ENCODE peak calls at places on chromosomes 16 and 17, in five cellular contexts. One of them, this sample, is unnamed.

GRCh38 chr17:17786998-17787397 is 49.8 kb downstream of the SREBF1 start:
- DNase-seq in naive thymus-derived CD4-positive, alpha-beta T cell: no peak
- DNase-seq in keratinocyte: no peak
- DNase-seq in pancreas: no peak
- DNase-seq in gastrocnemius medialis: no peak
- DNase-seq in this sample: no peak

GRCh38 chr16:68434654-68435210 is 13.6 kb downstream of the SMPD3 start:
- DNase-seq in naive thymus-derived CD4-positive, alpha-beta T cell: no peak
- DNase-seq in keratinocyte: no peak
- DNase-seq in pancreas: no peak
- DNase-seq in gastrocnemius medialis: no peak
- DNase-seq in this sample: no peak

GRCh38 chr17:29149431-29150064 is 30.6 kb downstream of the MYO18A start:
- DNase-seq in naive thymus-derived CD4-positive, alpha-beta T cell: no peak
- DNase-seq in keratinocyte: peak; percentile 87
- DNase-seq in pancreas: no peak
- DNase-seq in gastrocnemius medialis: no peak
- DNase-seq in this sample: peak; percentile 63

GRCh38 chr17:28725166-28725659 is 820 bp downstream of the TLCD1 start:
- DNase-seq in naive thymus-derived CD4-positive, alpha-beta T cell: no peak
- DNase-seq in keratinocyte: no peak
- DNase-seq in pancreas: no peak
- DNase-seq in gastrocnemius medialis: no peak
- DNase-seq in this sample: no peak

GRCh38 chr17:72351884-72352346 is 231.1 kb downstream of the SOX9 start:
- DNase-seq in naive thymus-derived CD4-positive, alpha-beta T cell: no peak
- DNase-seq in keratinocyte: no peak
- DNase-seq in pancreas: no peak
- DNase-seq in gastrocnemius medialis: no peak
- DNase-seq in this sample: no peak

GRCh38 chr17:50064253-50064991 is 8.5 kb downstream of the ITGA3 start:
- DNase-seq in naive thymus-derived CD4-positive, alpha-beta T cell: no peak
- DNase-seq in keratinocyte: no peak
- DNase-seq in pancreas: no peak
- DNase-seq in gastrocnemius medialis: no peak
- DNase-seq in this sample: peak; percentile 93

GRCh38 chr17:78219396-78220150 is 5.5 kb downstream of the BIRC5 start:
- DNase-seq in naive thymus-derived CD4-positive, alpha-beta T cell: no peak
- DNase-seq in keratinocyte: no peak
- DNase-seq in pancreas: no peak
- DNase-seq in gastrocnemius medialis: no peak
- DNase-seq in this sample: no peak

GRCh38 chr16:46748775-46749705 is 896 bp upstream of the MYLK3 start:
- DNase-seq in naive thymus-derived CD4-positive, alpha-beta T cell: no peak
- DNase-seq in keratinocyte: no peak
- DNase-seq in pancreas: no peak
- DNase-seq in gastrocnemius medialis: peak; percentile 66
- DNase-seq in this sample: peak; percentile 79

GRCh38 chr16:89478576-89479221 is 11.7 kb downstream of the ANKRD11 start:
- DNase-seq in naive thymus-derived CD4-positive, alpha-beta T cell: no peak
- DNase-seq in keratinocyte: no peak
- DNase-seq in pancreas: no peak
- DNase-seq in gastrocnemius medialis: no peak
- DNase-seq in this sample: no peak

GRCh38 chr16:89265647-89266046 is 48.1 kb downstream of the ZNF778 start:
- DNase-seq in naive thymus-derived CD4-positive, alpha-beta T cell: no peak
- DNase-seq in keratinocyte: no peak
- DNase-seq in pancreas: no peak
- DNase-seq in gastrocnemius medialis: no peak
- DNase-seq in this sample: no peak

GRCh38 chr17:32123782-32124181 is 18.5 kb upstream of the RHOT1 start:
- DNase-seq in naive thymus-derived CD4-positive, alpha-beta T cell: no peak
- DNase-seq in keratinocyte: no peak
- DNase-seq in pancreas: no peak
- DNase-seq in gastrocnemius medialis: peak; percentile 13
- DNase-seq in this sample: no peak

GRCh38 chr17:8060274-8060673 is 21.4 kb downstream of the ALOX15B start:
- DNase-seq in naive thymus-derived CD4-positive, alpha-beta T cell: no peak
- DNase-seq in keratinocyte: no peak
- DNase-seq in pancreas: peak; percentile 45
- DNase-seq in gastrocnemius medialis: no peak
- DNase-seq in this sample: no peak

GRCh38 chr17:56110463-56111138 is 42.7 kb upstream of the ANKFN1 start:
- DNase-seq in naive thymus-derived CD4-positive, alpha-beta T cell: no peak
- DNase-seq in keratinocyte: no peak
- DNase-seq in pancreas: no peak
- DNase-seq in gastrocnemius medialis: no peak
- DNase-seq in this sample: no peak

GRCh38 chr16:3022697-3023414 is 886 bp downstream of the HCFC1R1 start:
- DNase-seq in naive thymus-derived CD4-positive, alpha-beta T cell: no peak
- DNase-seq in keratinocyte: no peak
- DNase-seq in pancreas: peak; percentile 51
- DNase-seq in gastrocnemius medialis: peak; percentile 41
- DNase-seq in this sample: peak; percentile 91
- H3K4me3 ChIP-seq in naive thymus-derived CD4-positive, alpha-beta T cell: no peak overlapping the region
- H3K4me3 ChIP-seq in keratinocyte: peak overlapping the region; percentile 85
- H3K4me3 ChIP-seq in pancreas: peak overlapping the region; percentile 42
- H3K4me3 ChIP-seq in gastrocnemius medialis: peak overlapping the region; percentile 73
- H3K4me3 ChIP-seq in this sample: peak overlapping the region; percentile 54

GRCh38 chr17:81099888-81100287 is 64.9 kb downstream of the BAIAP2 start:
- DNase-seq in naive thymus-derived CD4-positive, alpha-beta T cell: no peak
- DNase-seq in keratinocyte: no peak
- DNase-seq in pancreas: no peak
- DNase-seq in gastrocnemius medialis: no peak
- DNase-seq in this sample: no peak

GRCh38 chr17:81097134-81097942 is 62.4 kb downstream of the BAIAP2 start:
- DNase-seq in naive thymus-derived CD4-positive, alpha-beta T cell: no peak
- DNase-seq in keratinocyte: no peak
- DNase-seq in pancreas: no peak
- DNase-seq in gastrocnemius medialis: peak; percentile 24
- DNase-seq in this sample: peak; percentile 89

GRCh38 chr17:81096741-81097133 is 61.8 kb downstream of the BAIAP2 start:
- DNase-seq in naive thymus-derived CD4-positive, alpha-beta T cell: no peak
- DNase-seq in keratinocyte: no peak
- DNase-seq in pancreas: no peak
- DNase-seq in gastrocnemius medialis: no peak
- DNase-seq in this sample: no peak

GRCh38 chr17:81095608-81095888 is 60.6 kb downstream of the BAIAP2 start:
- DNase-seq in naive thymus-derived CD4-positive, alpha-beta T cell: no peak
- DNase-seq in keratinocyte: no peak
- DNase-seq in pancreas: no peak
- DNase-seq in gastrocnemius medialis: no peak
- DNase-seq in this sample: no peak

DNA sequence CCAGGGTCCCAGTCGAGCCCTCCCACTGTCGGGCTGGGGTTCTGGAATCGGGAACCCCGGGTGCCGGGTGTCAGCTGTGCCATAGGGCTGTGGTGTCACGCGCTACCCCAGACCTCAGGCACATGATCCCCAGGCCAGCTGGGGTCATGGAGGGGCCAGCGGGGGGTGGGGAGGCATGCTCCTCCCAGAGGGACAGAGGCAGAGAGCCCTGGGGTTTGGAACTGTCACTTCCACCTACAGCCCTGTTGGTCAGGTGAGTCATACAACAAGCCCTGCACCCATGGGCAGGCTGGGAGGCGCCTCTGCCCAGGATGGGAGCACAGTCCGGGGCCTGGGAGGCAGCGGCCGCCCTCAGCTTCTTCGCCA is 63.0 kb downstream of the BAIAP2 start:
- DNase-seq in naive thymus-derived CD4-positive, alpha-beta T cell: no peak
- DNase-seq in keratinocyte: no peak
- DNase-seq in pancreas: no peak
- DNase-seq in gastrocnemius medialis: no peak
- DNase-seq in this sample: no peak
- H3K4me3 ChIP-seq in naive thymus-derived CD4-positive, alpha-beta T cell: no peak overlapping the region
- H3K4me3 ChIP-seq in keratinocyte: no peak overlapping the region
- H3K4me3 ChIP-seq in pancreas: no peak overlapping the region
- H3K4me3 ChIP-seq in gastrocnemius medialis: no peak overlapping the region
- H3K4me3 ChIP-seq in this sample: no peak overlapping the region

GRCh38 chr16:2528161-2529060 is 2.8 kb downstream of the CEMP1 start:
- DNase-seq in naive thymus-derived CD4-positive, alpha-beta T cell: no peak
- DNase-seq in keratinocyte: no peak
- DNase-seq in pancreas: peak; percentile 7
- DNase-seq in gastrocnemius medialis: no peak
- DNase-seq in this sample: no peak
- H3K4me3 ChIP-seq in naive thymus-derived CD4-positive, alpha-beta T cell: no peak overlapping the region
- H3K4me3 ChIP-seq in keratinocyte: no peak overlapping the region
- H3K4me3 ChIP-seq in pancreas: no peak overlapping the region
- H3K4me3 ChIP-seq in gastrocnemius medialis: no peak overlapping the region
- H3K4me3 ChIP-seq in this sample: no peak overlapping the region

DNA sequence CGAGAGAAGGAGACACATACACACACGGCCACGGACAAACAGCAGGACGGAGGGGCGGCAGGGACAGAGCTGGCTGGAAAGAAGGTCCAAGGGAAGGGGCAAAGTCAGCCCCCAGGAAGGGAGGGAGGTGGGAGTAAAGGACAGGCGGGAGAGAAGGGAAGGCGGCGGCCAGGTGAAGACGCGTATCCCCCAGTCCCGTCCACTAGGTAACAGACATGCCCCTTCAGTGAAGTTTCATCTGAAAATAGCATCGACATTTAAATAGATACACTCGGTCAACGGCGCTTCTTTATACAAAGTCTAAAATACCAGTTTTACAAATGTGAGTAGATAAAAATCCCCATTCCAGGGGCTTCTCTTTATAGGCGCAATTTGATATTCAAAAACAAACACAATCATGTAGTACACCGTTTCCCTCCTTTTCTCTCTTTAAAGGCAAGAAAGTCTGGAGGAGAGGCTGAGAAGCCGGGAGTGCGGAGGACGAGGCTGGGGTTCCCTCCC is 4.5 kb downstream of the CBX8 start:
- DNase-seq in naive thymus-derived CD4-positive, alpha-beta T cell: no peak
- DNase-seq in keratinocyte: no peak
- DNase-seq in pancreas: no peak
- DNase-seq in gastrocnemius medialis: no peak
- DNase-seq in this sample: no peak
- H3K4me3 ChIP-seq in naive thymus-derived CD4-positive, alpha-beta T cell: no peak overlapping the region
- H3K4me3 ChIP-seq in keratinocyte: no peak overlapping the region
- H3K4me3 ChIP-seq in pancreas: no peak overlapping the region
- H3K4me3 ChIP-seq in gastrocnemius medialis: peak overlapping the region; percentile 26
- H3K4me3 ChIP-seq in this sample: no peak overlapping the region

GRCh38 chr16:65069090-65069489 is 52.8 kb downstream of the CDH11 start:
- DNase-seq in naive thymus-derived CD4-positive, alpha-beta T cell: no peak
- DNase-seq in keratinocyte: no peak
- DNase-seq in pancreas: no peak
- DNase-seq in gastrocnemius medialis: no peak
- DNase-seq in this sample: no peak

GRCh38 chr16:65069766-65070165 is 52.1 kb downstream of the CDH11 start:
- DNase-seq in naive thymus-derived CD4-positive, alpha-beta T cell: no peak
- DNase-seq in keratinocyte: no peak
- DNase-seq in pancreas: no peak
- DNase-seq in gastrocnemius medialis: no peak
- DNase-seq in this sample: no peak

GRCh38 chr16:65070831-65071230 is 51.0 kb downstream of the CDH11 start:
- DNase-seq in naive thymus-derived CD4-positive, alpha-beta T cell: no peak
- DNase-seq in keratinocyte: no peak
- DNase-seq in pancreas: peak; percentile 35
- DNase-seq in gastrocnemius medialis: peak; percentile 85
- DNase-seq in this sample: peak; percentile 62

GRCh38 chr16:65068151-65068740 is 53.6 kb downstream of the CDH11 start:
- DNase-seq in naive thymus-derived CD4-positive, alpha-beta T cell: no peak
- DNase-seq in keratinocyte: no peak
- DNase-seq in pancreas: no peak
- DNase-seq in gastrocnemius medialis: peak; percentile 46
- DNase-seq in this sample: no peak

DNA sequence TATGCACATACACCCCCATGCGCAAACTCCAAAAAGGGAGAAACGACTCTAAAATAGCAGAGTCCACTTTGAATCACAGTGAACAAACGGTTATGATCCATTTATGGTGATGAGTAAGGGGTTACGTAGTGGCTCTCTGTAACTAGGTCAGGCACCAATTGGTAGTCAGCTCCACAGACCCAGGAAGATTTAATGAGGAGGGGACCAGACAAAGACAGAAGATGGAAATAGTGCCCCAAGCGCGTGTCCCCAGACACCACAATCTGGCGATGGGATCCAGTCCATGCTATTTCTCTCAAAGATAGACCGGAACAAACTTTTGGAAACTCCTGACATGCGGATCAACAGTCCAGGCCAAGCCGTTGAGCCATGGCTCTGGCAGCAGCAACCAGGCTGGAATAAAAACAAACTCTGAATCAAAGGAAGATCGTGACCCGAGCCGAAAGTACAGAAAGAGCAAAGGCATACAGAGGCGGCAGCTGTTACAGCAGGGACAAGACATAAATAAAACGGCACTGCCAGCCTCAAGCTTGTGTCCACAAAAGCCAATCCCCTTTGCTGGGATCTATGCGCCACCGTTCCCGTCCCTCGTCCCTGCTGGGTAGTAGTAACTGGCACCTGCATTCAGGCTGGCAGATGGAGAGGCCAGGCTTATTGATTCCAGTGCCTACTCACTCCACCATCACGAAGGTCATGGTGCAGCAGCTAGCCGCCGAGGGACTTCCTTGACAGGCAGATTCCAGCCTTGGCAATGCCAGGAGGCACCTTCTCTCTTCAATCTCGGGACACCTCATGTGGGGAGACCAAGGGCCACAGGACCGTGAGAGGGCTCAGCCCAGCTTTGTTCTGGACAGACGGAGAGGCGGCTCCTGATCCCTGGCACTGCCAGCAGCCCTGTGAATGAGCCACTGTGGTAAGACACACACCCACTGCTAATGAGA is 50.2 kb downstream of the CDH11 start:
- DNase-seq in naive thymus-derived CD4-positive, alpha-beta T cell: no peak
- DNase-seq in keratinocyte: no peak
- DNase-seq in pancreas: no peak
- DNase-seq in gastrocnemius medialis: peak; percentile 86
- DNase-seq in this sample: peak; percentile 52
- H3K4me3 ChIP-seq in naive thymus-derived CD4-positive, alpha-beta T cell: no peak overlapping the region
- H3K4me3 ChIP-seq in keratinocyte: no peak overlapping the region
- H3K4me3 ChIP-seq in pancreas: no peak overlapping the region
- H3K4me3 ChIP-seq in gastrocnemius medialis: peak overlapping the region; percentile 34
- H3K4me3 ChIP-seq in this sample: peak overlapping the region; percentile 18

GRCh38 chr16:81650982-81651562 is 128.0 kb upstream of the PLCG2 start:
- DNase-seq in naive thymus-derived CD4-positive, alpha-beta T cell: no peak
- DNase-seq in keratinocyte: no peak
- DNase-seq in pancreas: peak; percentile 35
- DNase-seq in gastrocnemius medialis: no peak
- DNase-seq in this sample: peak; percentile 71
- H3K4me3 ChIP-seq in naive thymus-derived CD4-positive, alpha-beta T cell: no peak overlapping the region
- H3K4me3 ChIP-seq in keratinocyte: no peak overlapping the region
- H3K4me3 ChIP-seq in pancreas: no peak overlapping the region
- H3K4me3 ChIP-seq in gastrocnemius medialis: no peak overlapping the region
- H3K4me3 ChIP-seq in this sample: no peak overlapping the region